ENCODE peak calls at places on chromosomes 11 and 22, in seven cellular contexts. F is cardiac fibroblast, P is gastrocnemius medialis, X is AG10803, E is AG04449, K is HFFc6, M is AG09319. N is an unnamed sample.

GRCh38 chr11:87859583-87859982 is 315.7 kb downstream of the RAB38 start:
- DNase-seq in M (no peak), K (no peak), F (peak; percentile 7), E (no peak), X (no peak), P (no peak), N (no peak)

GRCh38 chr11:5891216-5891800 is 1.7 kb upstream of the OR52E5 start:
- DNase-seq in F (peak; percentile 36), K (no peak), E (no peak), M (no peak), P (no peak), X (peak; percentile 9), N (no peak)

GRCh38 chr22:37430941-37431340 is 3.7 kb upstream of the ELFN2 start:
- DNase-seq in X (no peak), M (no peak), E (no peak), K (no peak), F (no peak), P (no peak), N (no peak)

GRCh38 chr11:113977701-113978100 is 2.8 kb downstream of the HTR3A start:
- DNase-seq in M (no peak), E (no peak), K (no peak), F (no peak), X (no peak), P (no peak), N (no peak)

GRCh38 chr11:43285826-43286225 is 26.0 kb upstream of the API5 start:
- DNase-seq in M (no peak), P (no peak), K (no peak), X (no peak), F (no peak), E (no peak), N (no peak)

GRCh38 chr11:1573847-1574255 is 1.8 kb upstream of the DUSP8 start:
- DNase-seq in E (no peak), M (no peak), F (no peak), P (no peak), K (no peak), X (no peak), N (peak; percentile 81)

GRCh38 chr22:25402501-25403283 is 161.8 kb upstream of the GRK3 start:
- DNase-seq in F (peak; percentile 65), M (no peak), P (no peak), K (peak; percentile 46), E (no peak), X (peak; percentile 40), N (no peak)

GRCh38 chr11:26187639-26188038 is 144.3 kb upstream of the ANO3 start:
- DNase-seq in E (peak; percentile 71), M (peak; percentile 53), P (no peak), F (peak; percentile 81), X (peak; percentile 88), K (peak; percentile 62), N (peak; percentile 29)

GRCh38 chr22:43471606-43472135 is 59.9 kb downstream of the MPPED1 start:
- DNase-seq in X (no peak), K (no peak), F (no peak), E (no peak), M (no peak), P (no peak), N (no peak)

GRCh38 chr11:76714493-76714892 is 43.9 kb upstream of the LRRC32 start:
- DNase-seq in P (no peak), E (no peak), X (no peak), M (no peak), K (no peak), F (no peak), N (no peak)

GRCh38 chr11:12149672-12150225 is 39.4 kb downstream of the MICAL2 start:
- DNase-seq in K (no peak), E (no peak), P (no peak), X (no peak), F (peak; percentile 40), M (no peak), N (no peak)

GRCh38 chr11:109027851-109028250 is 363.0 kb downstream of the DDX10 start:
- DNase-seq in P (no peak), K (no peak), E (no peak), F (no peak), X (no peak), M (no peak), N (no peak)

GRCh38 chr11:45022294-45023064 is 71.8 kb upstream of the TP53I11 start:
- DNase-seq in F (peak; percentile 53), X (peak; percentile 37), E (no peak), P (peak; percentile 43), M (no peak), K (peak; percentile 23), N (no peak)

GRCh38 chr11:23765862-23766261 is 731.0 kb upstream of the LUZP2 start:
- DNase-seq in F (peak; percentile 5), K (peak; percentile 40), E (no peak), P (no peak), M (no peak), X (peak; percentile 43), N (no peak)

GRCh38 chr11:11841121-11841604 is 609 bp upstream of the USP47 start:
- DNase-seq in X (peak; percentile 23), P (peak; percentile 28), M (no peak), F (peak; percentile 47), E (no peak), K (no peak), N (no peak)

GRCh38 chr11:20488352-20488751 is 100.8 kb downstream of the PRMT3 start:
- DNase-seq in P (no peak), M (no peak), K (no peak), F (no peak), X (no peak), E (no peak), N (no peak)

GRCh38 chr22:49951986-49952896 is 8.3 kb upstream of the PIM3 start:
- DNase-seq in K (peak; percentile 75), M (no peak), F (peak; percentile 89), P (no peak), X (peak; percentile 88), E (peak; percentile 54), N (peak; percentile 79)

GRCh38 chr11:77171254-77171653 is 43.2 kb downstream of the MYO7A start:
- DNase-seq in F (no peak), E (no peak), K (no peak), M (no peak), P (no peak), X (no peak), N (no peak)

GRCh38 chr22:33440756-33441155 is 382.6 kb upstream of the SYN3 start:
- DNase-seq in K (no peak), M (no peak), E (no peak), X (peak; percentile 4), F (no peak), P (no peak), N (no peak)

GRCh38 chr11:134734446-134734845 is 322.4 kb upstream of the B3GAT1 start:
- DNase-seq in K (no peak), M (no peak), X (no peak), F (no peak), P (no peak), E (no peak), N (no peak)

GRCh38 chr11:117631336-117632090 is 165.5 kb downstream of the DSCAML1 start:
- DNase-seq in M (no peak), E (no peak), K (peak; percentile 15), X (no peak), P (no peak), F (no peak), N (no peak)
- TF ChIP-seq CTCF in M (no peak), E (no peak), K (peak; percentile 16), X (no peak), P (no peak), F (no peak), N (no peak)

GRCh38 chr11:69131644-69132300 is 24.0 kb upstream of the SMIM38 start:
- DNase-seq in P (no peak), E (peak; percentile 17), X (peak; percentile 72), M (peak; percentile 36), K (peak; percentile 56), F (peak; percentile 78), N (peak; percentile 91)
- TF ChIP-seq CTCF in P (peak; percentile 60), E (peak; percentile 88), X (peak; percentile 90), M (peak; percentile 68), K (peak; percentile 97), F (peak; percentile 89), N (peak; percentile 95)

GRCh38 chr11:105000797-105001196 is 22.2 kb downstream of the CASP5 start:
- DNase-seq in P (no peak), K (no peak), X (no peak), F (no peak), M (no peak), E (no peak), N (no peak)

GRCh38 chr11:105003151-105003550 is 19.8 kb downstream of the CASP5 start:
- DNase-seq in M (no peak), E (no peak), F (no peak), P (no peak), X (no peak), K (no peak), N (no peak)

GRCh38 chr11:104997288-104997687 is 25.7 kb downstream of the CASP5 start:
- DNase-seq in X (peak; percentile 4), K (no peak), F (peak; percentile 59), E (no peak), M (no peak), P (no peak), N (no peak)

GRCh38 chr11:104999716-105000115 is 23.3 kb downstream of the CASP5 start:
- DNase-seq in K (no peak), E (no peak), M (no peak), X (no peak), P (no peak), F (no peak), N (no peak)

GRCh38 chr11:105000167-105000566 is 22.8 kb downstream of the CASP5 start:
- DNase-seq in P (no peak), F (no peak), K (no peak), X (peak; percentile 5), M (no peak), E (no peak), N (peak; percentile 23)
- TF ChIP-seq CTCF in P (no peak), F (peak; percentile 19), K (no peak), X (peak; percentile 6), M (no peak), E (peak; percentile 20), N (no peak)

GRCh38 chr11:62233730-62234129 is 8.3 kb upstream of the SCGB1D2 start:
- DNase-seq in M (no peak), K (no peak), F (no peak), P (no peak), E (no peak), X (no peak), N (no peak)
- TF ChIP-seq CTCF in M (no peak), K (peak; percentile 49), F (peak; percentile 8), P (peak; percentile 12), E (no peak), X (no peak), N (no peak)